ENCODE peak calls at places on chromosomes 13 and 19, in six cellular contexts. One of them, this sample, is unnamed.
A peak's percentile ranks its signal among the peaks of the same experiment; 100 is the strongest.

GRCh38 chr13:59879281-59879680 is 284.4 kb downstream of the DIAPH3 start:
- DNase-seq in SK-N-SH: no peak
- DNase-seq in stimulated activated naive CD8-positive, alpha-beta T cell treated with anti-CD3 and anti-CD28 coated beads, Interleukin-15, amount 100 ng/mL, for 72 hours: no peak
- DNase-seq in activated T-helper 1 cell treated with anti-CD3 and anti-CD28 coated beads, Interleukin-2, amount 50 U/mL, for 16 hours: no peak
- DNase-seq in NCI-H1436 treated with DMSO at 0.1 percent for 48 hours: no peak
- DNase-seq in adipocyte: no peak
- DNase-seq in this sample: no peak

GRCh38 chr13:31204592-31204991 is 4.8 kb downstream of the B3GLCT start:
- DNase-seq in SK-N-SH: peak; percentile 40
- DNase-seq in stimulated activated naive CD8-positive, alpha-beta T cell treated with anti-CD3 and anti-CD28 coated beads, Interleukin-15, amount 100 ng/mL, for 72 hours: no peak
- DNase-seq in activated T-helper 1 cell treated with anti-CD3 and anti-CD28 coated beads, Interleukin-2, amount 50 U/mL, for 16 hours: no peak
- DNase-seq in NCI-H1436 treated with DMSO at 0.1 percent for 48 hours: no peak
- DNase-seq in adipocyte: peak; percentile 59
- DNase-seq in this sample: no peak

GRCh38 chr19:48445256-48445605 is 552 bp upstream of the GRWD1 start:
- DNase-seq in SK-N-SH: peak; percentile 90
- DNase-seq in stimulated activated naive CD8-positive, alpha-beta T cell treated with anti-CD3 and anti-CD28 coated beads, Interleukin-15, amount 100 ng/mL, for 72 hours: no peak
- DNase-seq in activated T-helper 1 cell treated with anti-CD3 and anti-CD28 coated beads, Interleukin-2, amount 50 U/mL, for 16 hours: no peak
- DNase-seq in NCI-H1436 treated with DMSO at 0.1 percent for 48 hours: peak; percentile 84
- DNase-seq in adipocyte: peak; percentile 93
- DNase-seq in this sample: peak; percentile 70

GRCh38 chr19:15138427-15138826 is 31.2 kb downstream of the SYDE1 start:
- DNase-seq in SK-N-SH: no peak
- DNase-seq in stimulated activated naive CD8-positive, alpha-beta T cell treated with anti-CD3 and anti-CD28 coated beads, Interleukin-15, amount 100 ng/mL, for 72 hours: no peak
- DNase-seq in activated T-helper 1 cell treated with anti-CD3 and anti-CD28 coated beads, Interleukin-2, amount 50 U/mL, for 16 hours: no peak
- DNase-seq in NCI-H1436 treated with DMSO at 0.1 percent for 48 hours: no peak
- DNase-seq in adipocyte: peak; percentile 48
- DNase-seq in this sample: no peak

GRCh38 chr19:50215820-50216219 is 12.4 kb downstream of the MYH14 start:
- DNase-seq in SK-N-SH: no peak
- DNase-seq in stimulated activated naive CD8-positive, alpha-beta T cell treated with anti-CD3 and anti-CD28 coated beads, Interleukin-15, amount 100 ng/mL, for 72 hours: no peak
- DNase-seq in activated T-helper 1 cell treated with anti-CD3 and anti-CD28 coated beads, Interleukin-2, amount 50 U/mL, for 16 hours: no peak
- DNase-seq in NCI-H1436 treated with DMSO at 0.1 percent for 48 hours: no peak
- DNase-seq in adipocyte: no peak
- DNase-seq in this sample: no peak

GRCh38 chr19:42601811-42602443 is 7.2 kb upstream of the CEACAM8 start:
- DNase-seq in SK-N-SH: no peak
- DNase-seq in stimulated activated naive CD8-positive, alpha-beta T cell treated with anti-CD3 and anti-CD28 coated beads, Interleukin-15, amount 100 ng/mL, for 72 hours: no peak
- DNase-seq in activated T-helper 1 cell treated with anti-CD3 and anti-CD28 coated beads, Interleukin-2, amount 50 U/mL, for 16 hours: no peak
- DNase-seq in NCI-H1436 treated with DMSO at 0.1 percent for 48 hours: no peak
- DNase-seq in adipocyte: peak; percentile 53
- DNase-seq in this sample: no peak

GRCh38 chr13:40539954-40540706 is 126.3 kb downstream of the FOXO1 start:
- DNase-seq in SK-N-SH: no peak
- DNase-seq in stimulated activated naive CD8-positive, alpha-beta T cell treated with anti-CD3 and anti-CD28 coated beads, Interleukin-15, amount 100 ng/mL, for 72 hours: no peak
- DNase-seq in activated T-helper 1 cell treated with anti-CD3 and anti-CD28 coated beads, Interleukin-2, amount 50 U/mL, for 16 hours: no peak
- DNase-seq in NCI-H1436 treated with DMSO at 0.1 percent for 48 hours: no peak
- DNase-seq in adipocyte: peak; percentile 19
- DNase-seq in this sample: no peak

GRCh38 chr13:75305057-75305456 is 176.9 kb downstream of the TBC1D4 start:
- DNase-seq in SK-N-SH: no peak
- DNase-seq in stimulated activated naive CD8-positive, alpha-beta T cell treated with anti-CD3 and anti-CD28 coated beads, Interleukin-15, amount 100 ng/mL, for 72 hours: no peak
- DNase-seq in activated T-helper 1 cell treated with anti-CD3 and anti-CD28 coated beads, Interleukin-2, amount 50 U/mL, for 16 hours: no peak
- DNase-seq in NCI-H1436 treated with DMSO at 0.1 percent for 48 hours: no peak
- DNase-seq in adipocyte: no peak
- DNase-seq in this sample: no peak

GRCh38 chr13:99740261-99740979 is 231.1 kb downstream of the ZIC5 start:
- DNase-seq in SK-N-SH: peak; percentile 25
- DNase-seq in stimulated activated naive CD8-positive, alpha-beta T cell treated with anti-CD3 and anti-CD28 coated beads, Interleukin-15, amount 100 ng/mL, for 72 hours: no peak
- DNase-seq in activated T-helper 1 cell treated with anti-CD3 and anti-CD28 coated beads, Interleukin-2, amount 50 U/mL, for 16 hours: no peak
- DNase-seq in NCI-H1436 treated with DMSO at 0.1 percent for 48 hours: no peak
- DNase-seq in adipocyte: no peak
- DNase-seq in this sample: no peak

GRCh38 chr13:58574791-58575190 is 943.2 kb downstream of the PCDH17 start:
- DNase-seq in SK-N-SH: no peak
- DNase-seq in stimulated activated naive CD8-positive, alpha-beta T cell treated with anti-CD3 and anti-CD28 coated beads, Interleukin-15, amount 100 ng/mL, for 72 hours: no peak
- DNase-seq in activated T-helper 1 cell treated with anti-CD3 and anti-CD28 coated beads, Interleukin-2, amount 50 U/mL, for 16 hours: no peak
- DNase-seq in NCI-H1436 treated with DMSO at 0.1 percent for 48 hours: no peak
- DNase-seq in adipocyte: no peak
- DNase-seq in this sample: no peak

GRCh38 chr13:77507931-77508776 is 27.4 kb upstream of the SCEL start:
- DNase-seq in SK-N-SH: no peak
- DNase-seq in stimulated activated naive CD8-positive, alpha-beta T cell treated with anti-CD3 and anti-CD28 coated beads, Interleukin-15, amount 100 ng/mL, for 72 hours: no peak
- DNase-seq in activated T-helper 1 cell treated with anti-CD3 and anti-CD28 coated beads, Interleukin-2, amount 50 U/mL, for 16 hours: no peak
- DNase-seq in NCI-H1436 treated with DMSO at 0.1 percent for 48 hours: no peak
- DNase-seq in adipocyte: peak; percentile 65
- DNase-seq in this sample: peak; percentile 43

GRCh38 chr19:24140099-24140498 is 53.1 kb downstream of the ZNF254 start:
- DNase-seq in SK-N-SH: no peak
- DNase-seq in stimulated activated naive CD8-positive, alpha-beta T cell treated with anti-CD3 and anti-CD28 coated beads, Interleukin-15, amount 100 ng/mL, for 72 hours: no peak
- DNase-seq in activated T-helper 1 cell treated with anti-CD3 and anti-CD28 coated beads, Interleukin-2, amount 50 U/mL, for 16 hours: no peak
- DNase-seq in NCI-H1436 treated with DMSO at 0.1 percent for 48 hours: no peak
- DNase-seq in adipocyte: no peak
- DNase-seq in this sample: no peak

GRCh38 chr19:46828484-46828883 is 22.2 kb downstream of the AP2S1 start:
- DNase-seq in SK-N-SH: no peak
- DNase-seq in stimulated activated naive CD8-positive, alpha-beta T cell treated with anti-CD3 and anti-CD28 coated beads, Interleukin-15, amount 100 ng/mL, for 72 hours: no peak
- DNase-seq in activated T-helper 1 cell treated with anti-CD3 and anti-CD28 coated beads, Interleukin-2, amount 50 U/mL, for 16 hours: no peak
- DNase-seq in NCI-H1436 treated with DMSO at 0.1 percent for 48 hours: no peak
- DNase-seq in adipocyte: peak; percentile 29
- DNase-seq in this sample: no peak